ENCODE peak calls at places on chromosomes 2 and 18, in seven cellular contexts. F is kidney epithelial cell; P is frontal cortex; J is right cardiac atrium; G is effector memory CD8-positive, alpha-beta T cell; I is NCI-H1930; U is Kasumi-1. W is an unnamed sample.

GRCh38 chr2:232204457-232204931 is 174.1 kb upstream of the ALPP start:
- DNase-seq in U (no peak), F (peak; percentile 38), G (no peak), P (no peak), J (peak; percentile 68), I (no peak), W (no peak)

GRCh38 chr2:154452906-154453493 is 245.5 kb upstream of the KCNJ3 start:
- DNase-seq in I (no peak), G (no peak), P (no peak), U (peak; percentile 95), F (peak; percentile 7), J (no peak), W (no peak)

GRCh38 chr2:105858868-105859693 is 114.4 kb downstream of the NCK2 start:
- DNase-seq in P (no peak), U (no peak), I (no peak), G (no peak), F (no peak), J (no peak), W (no peak)

GRCh38 chr2:47174731-47175361 is 19.7 kb upstream of the STPG4 start:
- DNase-seq in P (no peak), U (peak; percentile 14), G (peak; percentile 12), J (no peak), I (no peak), F (no peak), W (peak; percentile 68)

GRCh38 chr18:36454848-36455458 is 157.4 kb downstream of the FHOD3 start:
- DNase-seq in P (no peak), I (no peak), F (no peak), G (no peak), U (no peak), J (no peak), W (no peak)

GRCh38 chr2:237488295-237488694 is 1.2 kb downstream of the MLPH start:
- DNase-seq in P (no peak), U (no peak), G (no peak), F (no peak), I (no peak), J (no peak), W (no peak)

GRCh38 chr2:96760986-96761832 is 507 bp downstream of the CNNM4 start:
- DNase-seq in I (no peak), J (peak; percentile 81), U (peak; percentile 53), G (peak; percentile 76), P (no peak), F (no peak), W (no peak)

GRCh38 chr2:47617523-47618271 is 165.2 kb upstream of the MSH6 start:
- DNase-seq in G (no peak), I (no peak), P (no peak), J (no peak), F (no peak), U (no peak), W (no peak)

GRCh38 chr2:217853301-217853881 is 149.4 kb downstream of the TNS1 start:
- DNase-seq in P (peak; percentile 36), U (no peak), I (no peak), J (peak; percentile 55), G (no peak), F (no peak), W (peak; percentile 49)

GRCh38 chr2:25265802-25266201 is 75.9 kb downstream of the DNMT3A start:
- DNase-seq in J (no peak), F (no peak), G (no peak), I (no peak), U (no peak), P (no peak), W (no peak)

GRCh38 chr2:139478191-139478914 is 698.2 kb upstream of the NXPH2 start:
- DNase-seq in J (no peak), F (no peak), I (no peak), P (no peak), G (no peak), U (no peak), W (no peak)

GRCh38 chr2:187319441-187320108 is 128.5 kb downstream of the CALCRL start:
- DNase-seq in I (no peak), U (no peak), F (no peak), P (no peak), G (no peak), J (no peak), W (no peak)

GRCh38 chr2:150485871-150486538 is 1.5 kb downstream of the RND3 start:
- DNase-seq in J (peak; percentile 88), U (no peak), I (peak; percentile 32), F (no peak), G (no peak), P (peak; percentile 52), W (no peak)

GRCh38 chr18:6917082-6917481 is 187.6 kb downstream of the ARHGAP28 start:
- DNase-seq in U (no peak), I (no peak), G (no peak), F (peak; percentile 79), P (no peak), J (no peak), W (no peak)

GRCh38 chr2:15225131-15225530 is 336.0 kb downstream of the NBAS start:
- DNase-seq in G (no peak), J (no peak), U (no peak), P (no peak), I (no peak), F (no peak), W (no peak)

GRCh38 chr2:99662761-99663341 is 173.0 kb upstream of the REV1 start:
- DNase-seq in P (peak; percentile 25), J (no peak), G (no peak), F (peak; percentile 67), I (peak; percentile 46), U (no peak), W (peak; percentile 94)

GRCh38 chr18:9017900-9018217 is 84.6 kb upstream of the NDUFV2 start:
- DNase-seq in P (peak; percentile 24), F (no peak), U (no peak), J (no peak), G (no peak), I (no peak), W (peak; percentile 21)

GRCh38 chr2:47664817-47665216 is 118.1 kb upstream of the MSH6 start:
- DNase-seq in I (no peak), J (no peak), U (peak; percentile 60), P (no peak), G (no peak), F (no peak), W (no peak)

GRCh38 chr2:2530334-2530733 is 199.3 kb upstream of the MYT1L start:
- DNase-seq in U (no peak), I (no peak), G (no peak), F (no peak), J (no peak), P (no peak), W (no peak)

GRCh38 chr2:38232454-38232853 is 144.6 kb downstream of the ATL2 start:
- DNase-seq in G (no peak), U (no peak), P (no peak), F (no peak), I (no peak), J (no peak), W (no peak)

GRCh38 chr2:74238879-74239278 is 40.5 kb downstream of the MTHFD2 start:
- DNase-seq in J (no peak), F (no peak), U (no peak), G (no peak), P (no peak), I (no peak), W (no peak)

GRCh38 chr18:22021701-22022100 is 147.7 kb upstream of the GATA6 start:
- DNase-seq in J (no peak), U (no peak), F (no peak), P (no peak), I (no peak), G (no peak), W (no peak)

GRCh38 chr18:75363446-75364225 is 63.9 kb downstream of the SMIM21 start:
- DNase-seq in P (no peak), G (no peak), F (no peak), U (no peak), J (no peak), I (no peak), W (no peak)

GRCh38 chr2:127448526-127448925 is 30.3 kb downstream of the PROC start:
- DNase-seq in F (no peak), P (no peak), U (no peak), J (no peak), I (no peak), G (no peak), W (no peak)

GRCh38 chr2:106269591-106270291 is 75.6 kb upstream of the UXS1 start:
- DNase-seq in P (peak; percentile 24), G (peak; percentile 17), U (no peak), I (no peak), J (peak; percentile 69), F (no peak), W (no peak)

GRCh38 chr2:240204431-240205276 is 64.2 kb upstream of the OTOS start:
- DNase-seq in G (no peak), J (no peak), P (no peak), I (no peak), U (no peak), F (no peak), W (no peak)